ENCODE peak calls at places on chromosomes 16 and 17, in four cellular contexts. One of them, this sample, is unnamed.

GRCh38 chr17:49353607-49354006 is 8.4 kb downstream of the ZNF652 start:
- DNase-seq in GM12878: no peak
- DNase-seq in HepG2: no peak
- DNase-seq in K562: no peak
- DNase-seq in this sample: no peak

GRCh38 chr17:34443832-34444469 is 80.9 kb upstream of the CCL1 start:
- DNase-seq in HepG2: peak
- DNase-seq in K562: peak
- DNase-seq in GM12878: no peak
- DNase-seq in this sample: peak

GRCh38 chr16:14020141-14020540 is 51.0 kb upstream of the MRTFB start:
- DNase-seq in K562: no peak
- DNase-seq in GM12878: no peak
- DNase-seq in HepG2: peak
- DNase-seq in this sample: no peak

GRCh38 chr17:50640701-50641338 is 6.1 kb downstream of the ABCC3 start:
- DNase-seq in K562: peak
- DNase-seq in GM12878: no peak
- DNase-seq in HepG2: peak
- DNase-seq in this sample: no peak

GRCh38 chr17:5115673-5116651 is at the start of gene USP6:
- DNase-seq in HepG2: no peak
- DNase-seq in GM12878: no peak
- DNase-seq in K562: no peak
- DNase-seq in this sample: no peak

GRCh38 chr16:22787456-22788189 is 26.3 kb upstream of the HS3ST2 start:
- DNase-seq in GM12878: no peak
- DNase-seq in K562: no peak
- DNase-seq in HepG2: no peak
- DNase-seq in this sample: no peak

GRCh38 chr17:17043668-17044226 is 1.5 kb downstream of the MPRIP start:
- DNase-seq in GM12878: no peak
- DNase-seq in HepG2: no peak
- DNase-seq in K562: no peak
- DNase-seq in this sample: no peak

GRCh38 chr16:17213974-17214373 is 256.8 kb downstream of the XYLT1 start:
- DNase-seq in HepG2: no peak
- DNase-seq in K562: no peak
- DNase-seq in GM12878: no peak
- DNase-seq in this sample: no peak

GRCh38 chr17:32575865-32576264 is 89.1 kb downstream of the CDK5R1 start:
- DNase-seq in GM12878: no peak
- DNase-seq in HepG2: no peak
- DNase-seq in K562: no peak
- DNase-seq in this sample: no peak

GRCh38 chr17:62161405-62162148 is 96.5 kb upstream of the MED13 start:
- DNase-seq in K562: no peak
- DNase-seq in HepG2: no peak
- DNase-seq in GM12878: no peak
- DNase-seq in this sample: no peak

GRCh38 chr17:17044846-17045561 is 2.7 kb downstream of the MPRIP start:
- DNase-seq in HepG2: no peak
- DNase-seq in GM12878: peak
- DNase-seq in K562: no peak
- DNase-seq in this sample: no peak

GRCh38 chr17:1030684-1031557 is 34.0 kb downstream of the TIMM22 start:
- DNase-seq in K562: no peak
- DNase-seq in HepG2: no peak
- DNase-seq in GM12878: no peak
- DNase-seq in this sample: peak

GRCh38 chr17:27578718-27579085 is 52.3 kb upstream of the LGALS9 start:
- DNase-seq in K562: peak
- DNase-seq in HepG2: peak
- DNase-seq in GM12878: peak
- DNase-seq in this sample: no peak

GRCh38 chr17:63930951-63931575 is 1.1 kb downstream of the CD79B start:
- DNase-seq in GM12878: no peak
- DNase-seq in K562: peak
- DNase-seq in HepG2: no peak
- DNase-seq in this sample: peak

GRCh38 chr17:75490173-75490743 is 25.1 kb downstream of the CASKIN2 start:
- DNase-seq in GM12878: no peak
- DNase-seq in HepG2: no peak
- DNase-seq in K562: no peak
- DNase-seq in this sample: no peak

GRCh38 chr17:32335647-32336046 is 6.3 kb downstream of the C17orf75 start:
- DNase-seq in K562: no peak
- DNase-seq in GM12878: no peak
- DNase-seq in HepG2: no peak
- DNase-seq in this sample: no peak

GRCh38 chr16:83952587-83952939 is 477 bp upstream of the OSGIN1 start:
- DNase-seq in HepG2: no peak
- DNase-seq in GM12878: no peak
- DNase-seq in K562: no peak
- DNase-seq in this sample: no peak

GRCh38 chr17:34840758-34841157 is 120.5 kb downstream of the CCT6B start:
- DNase-seq in HepG2: no peak
- DNase-seq in K562: no peak
- DNase-seq in GM12878: no peak
- DNase-seq in this sample: peak

GRCh38 chr16:9092282-9092962 is 978 bp downstream of the HAPSTR1 start:
- DNase-seq in GM12878: no peak
- DNase-seq in K562: peak
- DNase-seq in HepG2: peak
- DNase-seq in this sample: no peak

GRCh38 chr16:30992931-30993816 is 8.2 kb downstream of the HSD3B7 start:
- DNase-seq in HepG2: no peak
- DNase-seq in K562: peak
- DNase-seq in GM12878: no peak
- DNase-seq in this sample: no peak

GRCh38 chr17:39002991-39003715 is 36.0 kb upstream of the FBXO47 start:
- DNase-seq in HepG2: no peak
- DNase-seq in GM12878: no peak
- DNase-seq in K562: peak
- DNase-seq in this sample: no peak

GRCh38 chr17:1546292-1546922 is 16.2 kb downstream of the PITPNA start:
- DNase-seq in HepG2: no peak
- DNase-seq in K562: no peak
- DNase-seq in GM12878: no peak
- DNase-seq in this sample: no peak

GRCh38 chr17:65495255-65496060 is 66.0 kb downstream of the AXIN2 start:
- DNase-seq in K562: no peak
- DNase-seq in GM12878: no peak
- DNase-seq in HepG2: no peak
- DNase-seq in this sample: peak

GRCh38 chr16:19767497-19767896 is 49.4 kb downstream of the IQCK start:
- DNase-seq in HepG2: no peak
- DNase-seq in GM12878: no peak
- DNase-seq in K562: no peak
- DNase-seq in this sample: no peak

GRCh38 chr16:4689091-4689671 is 4.2 kb upstream of the NUDT16L1 start:
- DNase-seq in GM12878: no peak
- DNase-seq in K562: no peak
- DNase-seq in HepG2: no peak
- DNase-seq in this sample: no peak

GRCh38 chr16:88063201-88063773 is 112.1 kb downstream of the BANP start:
- DNase-seq in K562: no peak
- DNase-seq in HepG2: no peak
- DNase-seq in GM12878: no peak
- DNase-seq in this sample: no peak

GRCh38 chr17:67601897-67602296 is 115.8 kb upstream of the NOL11 start:
- DNase-seq in HepG2: no peak
- DNase-seq in GM12878: no peak
- DNase-seq in K562: no peak
- DNase-seq in this sample: no peak

GRCh38 chr16:68642436-68643064 is 2.6 kb upstream of the CDH3 start:
- DNase-seq in HepG2: no peak
- DNase-seq in K562: no peak
- DNase-seq in GM12878: no peak
- DNase-seq in this sample: peak

GRCh38 chr16:72428611-72429376 is 256.8 kb upstream of the PMFBP1 start:
- DNase-seq in HepG2: no peak
- DNase-seq in GM12878: no peak
- DNase-seq in K562: no peak
- DNase-seq in this sample: no peak

GRCh38 chr17:69763503-69763902 is 311.5 kb upstream of the KCNJ16 start:
- DNase-seq in HepG2: no peak
- DNase-seq in GM12878: no peak
- DNase-seq in K562: no peak
- DNase-seq in this sample: no peak

GRCh38 chr16:85639529-85640253 is 26.6 kb downstream of the GSE1 start:
- DNase-seq in HepG2: no peak
- DNase-seq in GM12878: no peak
- DNase-seq in K562: no peak
- DNase-seq in this sample: no peak

GRCh38 chr17:31663576-31663975 is 195.5 kb downstream of the COPRS start:
- DNase-seq in K562: no peak
- DNase-seq in GM12878: no peak
- DNase-seq in HepG2: no peak
- DNase-seq in this sample: no peak

GRCh38 chr16:52463904-52464303 is 83.0 kb downstream of the TOX3 start:
- DNase-seq in HepG2: no peak
- DNase-seq in GM12878: no peak
- DNase-seq in K562: no peak
- DNase-seq in this sample: no peak

GRCh38 chr16:55671974-55672280 is 16.1 kb downstream of the SLC6A2 start:
- DNase-seq in HepG2: no peak
- DNase-seq in K562: no peak
- DNase-seq in GM12878: no peak
- DNase-seq in this sample: no peak

GRCh38 chr17:58677204-58677880 is 14.5 kb downstream of the TEX14 start:
- DNase-seq in K562: no peak
- DNase-seq in HepG2: no peak
- DNase-seq in GM12878: no peak
- DNase-seq in this sample: no peak

GRCh38 chr17:79038545-79039135 is 14.7 kb downstream of the C1QTNF1 start:
- DNase-seq in K562: no peak
- DNase-seq in HepG2: no peak
- DNase-seq in GM12878: no peak
- DNase-seq in this sample: no peak
- TF ChIP-seq CBX5 in K562: no peak
- TF ChIP-seq CBX5 in HepG2: no peak
- TF ChIP-seq CBX5 in GM12878: no peak
- TF ChIP-seq CBX5 in this sample: no peak

DNA sequence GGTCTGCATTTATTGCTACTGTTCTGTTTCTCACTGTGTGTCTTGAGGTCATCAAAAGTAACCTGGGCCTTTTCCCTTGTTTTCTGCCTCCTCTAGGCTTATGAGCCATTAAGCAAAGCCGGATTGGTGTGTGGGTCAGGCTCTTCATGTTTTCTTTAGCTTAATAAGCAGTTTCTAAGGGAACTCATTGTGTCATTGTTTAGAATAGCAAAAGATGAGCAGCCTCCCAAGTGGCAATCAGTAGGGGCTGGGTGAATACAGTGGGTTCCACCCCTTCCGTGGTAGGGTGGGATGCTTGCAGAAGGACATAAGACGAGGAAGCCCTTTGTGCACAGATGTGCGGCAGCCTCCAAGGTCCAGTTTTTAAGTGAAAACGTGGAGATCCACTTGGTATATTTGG is 34.5 kb downstream of the ABCC1 start:
- DNase-seq in GM12878: no peak
- DNase-seq in K562: no peak
- DNase-seq in HepG2: no peak
- DNase-seq in this sample: no peak
- TF ChIP-seq CHD2 in GM12878: no peak
- TF ChIP-seq CHD2 in K562: no peak
- TF ChIP-seq CHD2 in HepG2: no peak
- TF ChIP-seq CHD2 in this sample: no peak

GRCh38 chr16:27465483-27465879 is 63.5 kb downstream of the IL21R start:
- DNase-seq in K562: no peak
- DNase-seq in HepG2: no peak
- DNase-seq in GM12878: no peak
- DNase-seq in this sample: no peak
- TF ChIP-seq CBX5 in K562: no peak
- TF ChIP-seq CBX5 in HepG2: no peak
- TF ChIP-seq CBX5 in GM12878: no peak
- TF ChIP-seq CBX5 in this sample: no peak

GRCh38 chr16:89972244-89973234 is 24.0 kb downstream of the DEF8 start:
- DNase-seq in HepG2: peak
- DNase-seq in K562: peak
- DNase-seq in GM12878: no peak
- DNase-seq in this sample: peak
- TF ChIP-seq CHD2 in HepG2: peak
- TF ChIP-seq CHD2 in K562: peak
- TF ChIP-seq CHD2 in GM12878: peak
- TF ChIP-seq CHD2 in this sample: peak

GRCh38 chr17:8391711-8392110 is 5.9 kb downstream of the RNF222 start:
- DNase-seq in K562: no peak
- DNase-seq in HepG2: no peak
- DNase-seq in GM12878: no peak
- DNase-seq in this sample: no peak
- TF ChIP-seq CBX5 in K562: no peak
- TF ChIP-seq CBX5 in HepG2: no peak
- TF ChIP-seq CBX5 in GM12878: no peak
- TF ChIP-seq CBX5 in this sample: no peak

GRCh38 chr16:67342616-67343015 is 16.0 kb downstream of the LRRC36 start:
- DNase-seq in HepG2: no peak
- DNase-seq in GM12878: no peak
- DNase-seq in K562: no peak
- DNase-seq in this sample: no peak
- TF ChIP-seq CHD2 in HepG2: no peak
- TF ChIP-seq CHD2 in GM12878: no peak
- TF ChIP-seq CHD2 in K562: no peak
- TF ChIP-seq CHD2 in this sample: no peak

DNA sequence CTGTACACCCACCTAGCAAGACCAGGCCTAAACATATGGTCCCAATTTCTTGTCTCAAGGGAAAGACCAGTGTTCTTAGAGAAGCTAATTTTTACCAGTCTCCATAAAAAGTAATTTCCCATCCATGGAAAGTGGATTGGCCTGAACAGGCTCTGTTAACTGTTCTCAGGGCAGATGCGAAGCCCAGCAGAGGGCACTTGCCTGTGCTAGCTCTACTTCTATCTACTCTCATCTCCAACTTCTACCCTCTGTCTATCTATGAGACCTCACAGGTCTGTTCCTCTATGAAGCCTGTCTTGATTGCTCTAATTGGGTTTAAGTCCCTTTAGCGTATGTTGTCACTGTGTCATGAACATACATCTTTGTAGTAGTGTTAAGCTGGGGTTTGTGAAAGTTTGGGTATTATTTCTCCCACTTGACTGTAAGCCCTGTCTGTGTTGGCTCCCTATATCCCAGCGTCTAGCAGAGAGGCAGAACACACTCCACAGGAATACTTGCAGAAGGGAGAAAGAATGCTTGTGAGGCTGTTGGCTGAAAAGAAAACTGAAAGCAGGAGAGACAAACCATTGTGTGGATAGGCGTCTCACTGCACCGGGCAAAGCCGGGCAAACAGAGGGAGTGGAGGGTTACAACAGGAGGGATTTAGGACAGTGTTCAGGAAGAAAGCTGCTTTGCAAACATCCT is 167.2 kb upstream of the MAF start:
- DNase-seq in GM12878: no peak
- DNase-seq in HepG2: peak
- DNase-seq in K562: no peak
- DNase-seq in this sample: no peak
- TF ChIP-seq CBX5 in GM12878: no peak
- TF ChIP-seq CBX5 in HepG2: no peak
- TF ChIP-seq CBX5 in K562: no peak
- TF ChIP-seq CBX5 in this sample: no peak